ENCODE peak calls at places on chromosomes 1 and 21, in five cellular contexts. G is Caco-2, L is dorsolateral prefrontal cortex, Z is A549, P is omental fat pad. C is an unnamed sample.

GRCh38 chr1:231016234-231016633 is 23.8 kb downstream of the FAM89A start:
- DNase-seq in G (no peak), L (no peak), Z (no peak), P (no peak), C (no peak)

GRCh38 chr1:11711490-11711889 is 20.0 kb downstream of the DRAXIN start:
- DNase-seq in G (no peak), L (no peak), Z (no peak), P (no peak), C (no peak)

GRCh38 chr1:20602851-20603450 is 14.1 kb downstream of the CDA start:
- DNase-seq in G (no peak), L (no peak), Z (no peak), P (no peak), C (no peak)

GRCh38 chr1:170765712-170766330 is 101.9 kb downstream of the PRRX1 start:
- DNase-seq in G (no peak), L (no peak), Z (no peak), P (no peak), C (no peak)

GRCh38 chr21:15282666-15283065 is 217.9 kb upstream of the NRIP1 start:
- DNase-seq in G (no peak), L (no peak), Z (no peak), P (no peak), C (no peak)

GRCh38 chr1:64898107-64898861 is 68.1 kb downstream of the JAK1 start:
- DNase-seq in G (peak; percentile 67), L (peak; percentile 40), Z (peak; percentile 70), P (peak; percentile 66), C (no peak)

GRCh38 chr1:28176492-28177470 is at the start of gene PTAFR:
- DNase-seq in G (no peak), L (no peak), Z (no peak), P (no peak), C (no peak)

GRCh38 chr1:204213668-204214662 is at the start of gene GOLT1A:
- DNase-seq in G (peak; percentile 97), L (peak; percentile 77), Z (peak; percentile 78), P (no peak), C (no peak)

GRCh38 chr1:52503706-52504105 is 49.2 kb downstream of the TUT4 start:
- DNase-seq in G (no peak), L (no peak), Z (no peak), P (no peak), C (no peak)

GRCh38 chr1:197521118-197521739 is 253.2 kb downstream of the CRB1 start:
- DNase-seq in G (peak; percentile 47), L (no peak), Z (peak; percentile 26), P (no peak), C (no peak)

GRCh38 chr1:232780354-232780753 is 24.9 kb upstream of the MAP10 start:
- DNase-seq in G (no peak), L (no peak), Z (no peak), P (no peak), C (no peak)

GRCh38 chr1:80989455-80989854 is 811.3 kb upstream of the ADGRL2 start:
- DNase-seq in G (no peak), L (no peak), Z (no peak), P (no peak), C (no peak)

GRCh38 chr1:110903853-110904500 is 31.0 kb downstream of the CD53 start:
- DNase-seq in G (no peak), L (no peak), Z (no peak), P (no peak), C (no peak)

GRCh38 chr1:24894002-24894401 is 36.1 kb downstream of the RUNX3 start:
- DNase-seq in G (no peak), L (peak; percentile 8), Z (no peak), P (no peak), C (no peak)

GRCh38 chr1:231248778-231249177 is 7.8 kb downstream of the GNPAT start:
- DNase-seq in G (peak; percentile 12), L (no peak), Z (no peak), P (no peak), C (no peak)

GRCh38 chr1:24951810-24952412 is 21.8 kb upstream of the RUNX3 start:
- DNase-seq in G (no peak), L (no peak), Z (no peak), P (no peak), C (no peak)

GRCh38 chr1:151716771-151717631 is at the start of gene CELF3:
- DNase-seq in G (no peak), L (peak; percentile 66), Z (no peak), P (no peak), C (peak; percentile 99)

GRCh38 chr21:35059742-35060141 is 10.6 kb upstream of the RUNX1 start:
- DNase-seq in G (no peak), L (no peak), Z (no peak), P (no peak), C (no peak)

GRCh38 chr21:42931560-42932235 is 6.3 kb upstream of the ERVH48-1 start:
- DNase-seq in G (peak; percentile 24), L (no peak), Z (no peak), P (no peak), C (no peak)

GRCh38 chr1:241542199-241542907 is 10.2 kb downstream of the KMO start:
- DNase-seq in G (no peak), L (no peak), Z (no peak), P (no peak), C (no peak)

GRCh38 chr1:197933647-197934046 is 16.5 kb downstream of the LHX9 start:
- DNase-seq in G (no peak), L (no peak), Z (no peak), P (no peak), C (no peak)

GRCh38 chr1:175148068-175148467 is 44.5 kb downstream of the KIAA0040 start:
- DNase-seq in G (no peak), L (no peak), Z (no peak), P (no peak), C (no peak)

GRCh38 chr21:26844258-26845065 is 747 bp downstream of the ADAMTS1 start:
- DNase-seq in G (no peak), L (peak; percentile 70), Z (no peak), P (no peak), C (no peak)

GRCh38 chr1:190809312-190809711 is 331.6 kb upstream of the BRINP3 start:
- DNase-seq in G (no peak), L (no peak), Z (no peak), P (no peak), C (no peak)

GRCh38 chr1:54611621-54612020 is 11.7 kb downstream of the FAM151A start:
- DNase-seq in G (no peak), L (peak; percentile 17), Z (no peak), P (no peak), C (no peak)

GRCh38 chr1:41599912-41600311 is 115.4 kb upstream of the EDN2 start:
- DNase-seq in G (peak; percentile 9), L (no peak), Z (no peak), P (no peak), C (no peak)

GRCh38 chr1:64748222-64748621 is 3.3 kb downstream of the RAVER2 start:
- DNase-seq in G (no peak), L (no peak), Z (no peak), P (no peak), C (no peak)

GRCh38 chr1:15933684-15934083 is 42.2 kb downstream of the ZBTB17 start:
- DNase-seq in G (no peak), L (no peak), Z (no peak), P (no peak), C (no peak)

GRCh38 chr21:46207920-46208571 is 20.5 kb downstream of the LSS start:
- DNase-seq in G (no peak), L (no peak), Z (no peak), P (no peak), C (no peak)

GRCh38 chr21:46206163-46207005 is 22.1 kb upstream of the SPATC1L start:
- DNase-seq in G (no peak), L (no peak), Z (no peak), P (no peak), C (no peak)

GRCh38 chr21:46205121-46205520 is 20.9 kb upstream of the SPATC1L start:
- DNase-seq in G (no peak), L (no peak), Z (no peak), P (no peak), C (no peak)

GRCh38 chr21:46207006-46207919 is 21.3 kb downstream of the LSS start:
- DNase-seq in G (no peak), L (no peak), Z (no peak), P (no peak), C (no peak)

DNA sequence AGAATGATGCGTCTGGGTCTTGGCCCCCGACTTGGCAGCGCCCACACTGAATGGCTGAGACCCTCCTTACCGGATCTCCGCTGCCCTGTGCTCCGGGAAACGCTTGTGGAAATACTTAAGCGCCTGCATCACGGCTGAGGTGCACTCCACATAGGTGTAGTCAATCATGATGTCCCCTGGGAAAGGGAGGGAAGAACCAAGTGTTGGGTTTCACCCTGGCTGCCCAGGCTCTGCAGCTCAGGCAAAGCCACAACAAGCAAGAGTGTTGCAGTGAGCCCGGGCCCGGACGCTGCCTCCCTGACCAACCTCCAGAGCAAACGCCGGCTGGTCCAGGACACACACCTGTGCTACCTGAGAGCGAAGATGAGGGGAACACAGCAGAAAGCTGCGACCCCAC is 21.5 kb upstream of the SPATC1L start:
- DNase-seq in G (no peak), L (no peak), Z (no peak), P (no peak), C (no peak)
- TF ChIP-seq CTCF in G (no peak), L (no peak), Z (no peak), P (no peak), C (no peak)

GRCh38 chr1:27111771-27112573 is 43.0 kb downstream of the SLC9A1 start:
- DNase-seq in G (peak; percentile 29), L (peak; percentile 71), Z (peak; percentile 65), P (peak; percentile 78), C (peak; percentile 29)
- TF ChIP-seq CTCF in G (no peak), L (no peak), Z (no peak), P (no peak), C (peak; percentile 8)

GRCh38 chr1:160778976-160779375 is 17.0 kb upstream of the LY9 start:
- DNase-seq in G (no peak), L (no peak), Z (no peak), P (no peak), C (no peak)

GRCh38 chr1:160776178-160776577 is 19.8 kb upstream of the LY9 start:
- DNase-seq in G (no peak), L (no peak), Z (no peak), P (no peak), C (no peak)

GRCh38 chr1:160774886-160775719 is 20.9 kb upstream of the LY9 start:
- DNase-seq in G (no peak), L (no peak), Z (no peak), P (no peak), C (no peak)

GRCh38 chr1:160779662-160780397 is 16.1 kb upstream of the LY9 start:
- DNase-seq in G (peak; percentile 64), L (no peak), Z (peak; percentile 50), P (no peak), C (no peak)

DNA sequence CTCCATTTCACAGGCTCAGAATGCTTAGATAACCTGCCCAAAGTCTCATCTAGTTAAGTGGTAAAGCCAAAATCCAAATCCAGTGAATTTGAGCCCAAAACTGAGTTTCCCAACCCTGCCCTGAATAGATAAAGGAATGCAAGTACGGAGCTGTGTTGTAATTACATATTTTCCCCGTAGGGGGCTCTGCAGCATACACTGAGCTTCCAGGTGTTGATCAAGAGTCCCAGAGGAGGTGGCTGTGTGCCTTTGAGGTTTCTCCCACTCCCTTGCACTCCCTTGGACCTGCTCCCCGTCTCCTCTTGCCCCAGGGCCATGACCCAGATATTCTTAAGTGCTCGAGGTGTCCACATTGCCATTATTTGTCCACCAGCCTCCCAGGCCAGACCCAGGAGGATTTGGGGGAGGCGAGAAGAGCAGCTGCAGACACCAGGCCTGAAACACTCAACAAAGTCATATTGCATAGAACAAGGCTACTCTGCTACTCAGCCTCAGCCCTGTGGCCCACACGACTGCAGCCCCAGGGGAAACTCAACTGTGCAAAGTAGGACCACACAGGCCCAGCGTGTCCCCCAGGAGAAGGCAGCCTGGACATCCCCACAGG is 18.4 kb upstream of the LY9 start:
- DNase-seq in G (peak; percentile 64), L (no peak), Z (peak; percentile 27), P (no peak), C (no peak)
- TF ChIP-seq CTCF in G (peak; percentile 55), L (peak; percentile 13), Z (peak; percentile 39), P (no peak), C (peak; percentile 46)

GRCh38 chr1:176206961-176207902 is at the start of gene COP1:
- DNase-seq in G (peak; percentile 96), L (peak; percentile 98), Z (peak; percentile 97), P (peak; percentile 72), C (peak; percentile 93)
- TF ChIP-seq CTCF in G (no peak), L (no peak), Z (no peak), P (no peak), C (no peak)

C was measured in D721Med.